ENCODE peak calls at places on chromosomes 11 and 22, in seven cellular contexts. W, H, N, S, I, Y and X are unnamed samples.

GRCh38 chr11:111745719-111746504 is 20.3 kb downstream of the PPP2R1B start:
- DNase-seq in Y (no peak), W (no peak), N (no peak), S (no peak), H (no peak), I (no peak), X (peak)

GRCh38 chr11:116702772-116703360 is 69.9 kb downstream of the BUD13 start:
- DNase-seq in H (no peak), W (no peak), S (no peak), I (no peak), Y (no peak), N (no peak), X (no peak)

GRCh38 chr11:3181722-3182461 is 16.8 kb upstream of the OSBPL5 start:
- DNase-seq in S (no peak), N (no peak), H (no peak), I (no peak), Y (no peak), W (no peak), X (no peak)

GRCh38 chr22:26606611-26607010 is 11.2 kb downstream of the CRYBB1 start:
- DNase-seq in Y (no peak), W (peak), I (no peak), H (no peak), N (no peak), S (no peak), X (no peak)

GRCh38 chr22:50713571-50714056 is 24.4 kb upstream of the ACR start:
- DNase-seq in H (no peak), Y (no peak), S (no peak), N (no peak), W (no peak), I (peak), X (no peak)

GRCh38 chr11:82405392-82405791 is 328.3 kb downstream of the FAM181B start:
- DNase-seq in N (no peak), H (no peak), I (no peak), Y (no peak), S (no peak), W (no peak), X (no peak)

GRCh38 chr11:35799655-35800054 is 137.1 kb downstream of the TRIM44 start:
- DNase-seq in H (no peak), W (no peak), N (no peak), Y (no peak), S (no peak), I (no peak), X (no peak)

GRCh38 chr11:87603887-87604286 is 566.2 kb downstream of the TMEM135 start:
- DNase-seq in N (no peak), S (peak), I (no peak), H (no peak), Y (no peak), W (no peak), X (no peak)

GRCh38 chr11:122140535-122140934 is 24.5 kb upstream of the BLID start:
- DNase-seq in H (no peak), N (no peak), I (no peak), W (peak), Y (no peak), S (no peak), X (peak)

GRCh38 chr11:39745401-39745800 is 1714.1 kb downstream of the LRRC4C start:
- DNase-seq in S (no peak), N (no peak), W (peak), I (no peak), Y (no peak), H (no peak), X (no peak)

GRCh38 chr11:12090061-12090572 is 20.3 kb upstream of the MICAL2 start:
- DNase-seq in I (no peak), H (peak), N (no peak), S (no peak), W (peak), Y (no peak), X (no peak)

GRCh38 chr11:65778901-65779668 is 1.7 kb downstream of the AP5B1 start:
- DNase-seq in I (no peak), S (no peak), Y (no peak), W (no peak), H (no peak), N (no peak), X (no peak)

GRCh38 chr22:16964366-16964765 is 43.7 kb downstream of the GAB4 start:
- DNase-seq in H (no peak), W (no peak), S (no peak), Y (no peak), I (no peak), N (no peak), X (no peak)

GRCh38 chr11:129695543-129696308 is 119.9 kb upstream of the TMEM45B start:
- DNase-seq in W (peak), I (no peak), S (no peak), N (peak), Y (peak), H (no peak), X (peak)